ENCODE peak calls at places on chromosomes 13 and 19, in nine cellular contexts. K is NCI-H1092; F is CD8-positive, alpha-beta T cell; Z is EL; I is amygdala; W is GM12892; B is stimulated activated CD8-positive, alpha-beta memory T cell treated with anti-CD3 and anti-CD28 coated beads, Interleukin-12 subunit alpha, Interleukin-12 subunit beta, amount 100 ng/mL, for 1 hour; C is left lung; H is C1 segment of cervical spinal cord. U is an unnamed sample.

GRCh38 chr13:53042897-53043296 is 14.3 kb downstream of the OLFM4 start:
- DNase-seq in B (no peak), K (no peak), C (no peak), H (no peak), F (no peak), I (no peak), Z (no peak), W (no peak), U (no peak)

GRCh38 chr13:27662738-27663470 is 41.2 kb downstream of the POLR1D start:
- DNase-seq in K (no peak), W (no peak), B (no peak), C (no peak), Z (no peak), I (no peak), F (no peak), H (no peak), U (no peak)

GRCh38 chr13:33676700-33677048 is 141.3 kb upstream of the RFC3 start:
- DNase-seq in F (no peak), B (no peak), K (peak; percentile 71), Z (peak; percentile 64), C (peak; percentile 37), W (no peak), H (peak; percentile 39), I (no peak), U (peak; percentile 36)

GRCh38 chr19:35000338-35000646 is 169 bp downstream of the GRAMD1A start:
- DNase-seq in I (no peak), W (no peak), Z (no peak), K (no peak), H (no peak), B (no peak), F (no peak), C (no peak), U (no peak)

GRCh38 chr13:44816701-44817684 is 172.3 kb downstream of the NUFIP1 start:
- DNase-seq in I (no peak), B (no peak), K (no peak), H (no peak), C (no peak), F (no peak), W (no peak), Z (peak; percentile 69), U (peak; percentile 20)

GRCh38 chr19:2902590-2903218 is 2.0 kb downstream of the ZNF57 start:
- DNase-seq in I (no peak), W (no peak), C (no peak), F (no peak), Z (no peak), H (no peak), K (no peak), B (no peak), U (no peak)

GRCh38 chr19:30587869-30588268 is 215.7 kb downstream of the ZNF536 start:
- DNase-seq in K (no peak), C (no peak), B (no peak), W (no peak), Z (no peak), I (no peak), H (no peak), F (no peak), U (no peak)

GRCh38 chr13:39130298-39130697 is 92.0 kb downstream of the NHLRC3 start:
- DNase-seq in K (no peak), C (no peak), I (no peak), F (no peak), B (no peak), W (no peak), Z (no peak), H (no peak), U (no peak)

GRCh38 chr13:20128459-20128927 is 32.4 kb downstream of the GJA3 start:
- DNase-seq in Z (no peak), H (no peak), K (no peak), C (no peak), B (no peak), I (no peak), F (no peak), W (no peak), U (no peak)

GRCh38 chr19:39995794-39996193 is 1.1 kb upstream of the ZNF546 start:
- DNase-seq in F (no peak), B (no peak), I (no peak), C (no peak), W (no peak), H (no peak), Z (no peak), K (no peak), U (no peak)

GRCh38 chr13:41500501-41500900 is 43.2 kb downstream of the RGCC start:
- DNase-seq in F (no peak), K (no peak), C (no peak), I (no peak), W (no peak), H (no peak), B (no peak), Z (no peak), U (no peak)

GRCh38 chr19:31100945-31101344 is 248.3 kb downstream of the TSHZ3 start:
- DNase-seq in K (no peak), B (no peak), H (no peak), C (no peak), F (no peak), Z (no peak), I (no peak), W (no peak), U (no peak)

GRCh38 chr13:41590122-41590521 is 132.8 kb downstream of the RGCC start:
- DNase-seq in C (no peak), I (no peak), K (no peak), Z (no peak), B (no peak), H (no peak), W (no peak), F (no peak), U (no peak)

GRCh38 chr13:98141509-98141908 is 1.4 kb upstream of the FARP1 start:
- DNase-seq in H (no peak), F (no peak), W (no peak), I (no peak), K (no peak), Z (no peak), C (no peak), B (no peak), U (no peak)

GRCh38 chr19:53034948-53035675 is 9.4 kb upstream of the ERVV-2 start:
- DNase-seq in B (no peak), C (no peak), H (no peak), Z (peak; percentile 29), I (no peak), W (no peak), F (no peak), K (no peak), U (no peak)

GRCh38 chr19:9586764-9587163 is 2.5 kb upstream of the ZNF121 start:
- DNase-seq in K (peak; percentile 56), H (peak; percentile 11), I (peak; percentile 15), W (no peak), Z (peak; percentile 68), B (peak; percentile 62), C (peak; percentile 57), F (peak; percentile 68), U (peak; percentile 54)

GRCh38 chr19:43315851-43316250 is 37.6 kb upstream of the CD177 start:
- DNase-seq in B (no peak), I (no peak), Z (no peak), F (no peak), K (no peak), C (no peak), W (no peak), H (no peak), U (no peak)

U was measured in brain microvascular endothelial cell.